ENCODE peak calls at places on chromosome 16, in four cellular contexts. Y is uterus, B is fibroblast of villous mesenchyme, E is heart right ventricle. H is an unnamed sample.
A peak's percentile ranks its signal among the peaks of the same experiment; 100 is the strongest.

GRCh38 chr16:106623-107324 is 28.7 kb downstream of the MPG start:
- DNase-seq in Y (peak; percentile 65), B (peak; percentile 84), E (peak; percentile 53), H (no peak)

GRCh38 chr16:934178-934577 is 36.6 kb downstream of the LMF1 start:
- DNase-seq in Y (no peak), B (no peak), E (no peak), H (no peak)

GRCh38 chr16:3841729-3842508 is 38.6 kb downstream of the CREBBP start:
- DNase-seq in Y (no peak), B (no peak), E (no peak), H (no peak)

GRCh38 chr16:81987706-81988105 is 23.6 kb downstream of the SDR42E1 start:
- DNase-seq in Y (no peak), B (no peak), E (no peak), H (no peak)

GRCh38 chr16:82027629-82028035 is 7.4 kb upstream of the HSD17B2 start:
- DNase-seq in Y (no peak), B (no peak), E (no peak), H (no peak)

GRCh38 chr16:57253410-57253927 is 8.4 kb downstream of the ARL2BP start:
- DNase-seq in Y (no peak), B (no peak), E (no peak), H (no peak)

GRCh38 chr16:57700801-57701551 is 6.4 kb downstream of the DRC7 start:
- DNase-seq in Y (no peak), B (peak; percentile 12), E (no peak), H (no peak)

GRCh38 chr16:15752717-15753488 is 102.9 kb downstream of the NDE1 start:
- DNase-seq in Y (no peak), B (no peak), E (no peak), H (no peak)

GRCh38 chr16:70746708-70747424 is 54.1 kb downstream of the VAC14 start:
- DNase-seq in Y (peak; percentile 93), B (peak; percentile 96), E (peak; percentile 79), H (no peak)

DNA sequence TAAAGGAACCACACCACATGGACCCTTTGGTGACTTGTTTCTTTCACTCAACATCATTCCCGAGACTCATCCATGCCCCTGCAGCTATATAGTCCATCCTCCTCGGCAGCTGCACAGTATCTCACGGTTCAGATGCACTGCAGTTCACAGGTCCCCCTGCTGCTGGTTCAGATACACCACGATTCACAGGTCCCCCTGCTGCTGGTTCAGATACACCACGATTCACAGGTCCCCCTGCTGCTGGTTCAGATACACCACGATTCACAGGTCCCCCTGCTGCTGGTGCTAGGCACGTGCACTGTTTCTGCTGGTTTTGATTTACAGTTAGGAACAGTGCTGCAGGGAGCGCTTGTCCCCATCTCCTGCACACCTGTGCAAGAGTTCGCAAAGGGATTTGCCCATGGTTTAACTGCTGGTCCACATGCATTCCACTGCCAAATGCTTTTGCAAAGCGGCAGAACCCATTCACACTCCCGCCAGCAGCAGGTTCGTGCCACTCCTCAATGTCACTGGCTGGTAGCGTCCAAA is 3.8 kb downstream of the HSDL1 start:
- DNase-seq in Y (no peak), B (no peak), E (no peak), H (no peak)
- TF ChIP-seq CTCF in Y (no peak), B (no peak), E (no peak), H (no peak)

DNA sequence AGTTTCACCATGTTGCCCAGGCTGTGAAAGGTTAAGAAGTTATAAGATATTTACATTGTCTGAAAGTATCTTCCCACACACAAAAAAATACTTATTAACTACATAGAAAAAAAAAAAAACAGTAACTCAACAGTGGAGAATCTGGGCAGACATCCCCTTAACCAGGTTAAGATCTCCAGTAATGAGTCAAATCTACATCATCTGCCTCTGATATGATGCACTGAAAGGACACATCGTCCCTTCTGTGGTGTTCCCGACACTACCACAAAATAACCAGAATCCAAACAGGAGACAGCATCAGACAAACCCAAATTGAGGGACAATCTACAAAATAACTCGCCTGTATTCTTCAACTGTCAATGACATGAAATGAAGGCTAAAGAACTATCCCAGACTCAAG is 40.0 kb downstream of the CMTM4 start:
- DNase-seq in Y (no peak), B (no peak), E (no peak), H (no peak)
- TF ChIP-seq CTCF in Y (no peak), B (no peak), E (no peak), H (no peak)

DNA sequence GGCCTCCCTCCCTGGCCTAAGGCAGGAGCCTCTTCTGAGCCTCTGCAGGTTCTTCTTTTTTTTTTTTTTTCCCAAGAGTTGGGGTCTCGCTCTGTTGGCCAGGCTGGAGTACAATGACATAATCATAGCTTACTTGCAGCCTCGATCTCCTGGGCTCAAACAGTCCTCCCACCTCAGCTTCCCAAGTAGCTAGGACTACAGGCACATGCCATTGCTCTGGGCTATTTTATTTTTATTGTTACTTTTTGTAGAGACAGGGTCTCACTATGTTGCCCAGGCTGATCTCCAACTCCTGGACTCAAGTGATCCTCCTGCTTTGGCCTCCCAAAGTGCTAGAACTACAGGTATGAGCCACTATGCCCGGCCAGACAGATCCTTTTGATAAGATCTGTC is 32.6 kb downstream of the SBK1 start:
- DNase-seq in Y (no peak), B (no peak), E (no peak), H (no peak)
- TF ChIP-seq CTCF in Y (no peak), B (no peak), E (no peak), H (no peak)

GRCh38 chr16:2701713-2702437 is 18.1 kb downstream of the PRSS27 start:
- DNase-seq in Y (no peak), B (no peak), E (no peak), H (no peak)
- TF ChIP-seq CTCF in Y (no peak), B (no peak), E (no peak), H (no peak)

GRCh38 chr16:47448830-47449575 is 11.9 kb downstream of the ITFG1 start:
- DNase-seq in Y (no peak), B (no peak), E (no peak), H (no peak)
- TF ChIP-seq CTCF in Y (no peak), B (no peak), E (no peak), H (no peak)

DNA sequence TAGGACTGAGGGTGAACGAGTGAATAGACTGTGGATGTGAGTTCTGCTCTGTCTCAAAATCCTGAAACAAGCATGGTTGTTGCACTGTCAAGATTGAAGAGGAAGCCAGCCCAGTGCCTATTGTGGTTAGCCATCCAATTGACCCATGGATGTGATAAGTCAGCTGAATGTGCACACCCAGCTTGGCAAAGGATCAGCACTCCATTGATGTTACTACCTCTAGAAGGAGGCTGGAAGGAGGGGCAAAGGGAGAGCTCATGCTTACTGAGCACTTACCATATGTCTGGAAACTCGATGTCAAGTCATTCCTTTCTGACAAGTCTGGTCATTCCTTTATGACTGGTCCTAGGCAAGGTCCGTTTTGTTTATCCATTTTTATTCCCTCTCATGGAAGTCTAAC is 4.4 kb downstream of the TMEM114 start:
- DNase-seq in Y (no peak), B (no peak), E (no peak), H (no peak)
- TF ChIP-seq CTCF in Y (no peak), B (no peak), E (no peak), H (no peak)

GRCh38 chr16:30082545-30083090 is 6.8 kb downstream of the PPP4C start:
- DNase-seq in Y (no peak), B (no peak), E (no peak), H (no peak)
- TF ChIP-seq CTCF in Y (no peak), B (no peak), E (no peak), H (no peak)

GRCh38 chr16:49838639-49839461 is 17.1 kb downstream of the ZNF423 start:
- DNase-seq in Y (no peak), B (no peak), E (no peak), H (no peak)

GRCh38 chr16:49836668-49837067 is 19.2 kb downstream of the ZNF423 start:
- DNase-seq in Y (no peak), B (no peak), E (no peak), H (no peak)

GRCh38 chr16:49839462-49839825 is 16.5 kb downstream of the ZNF423 start:
- DNase-seq in Y (no peak), B (no peak), E (no peak), H (no peak)

GRCh38 chr16:49837673-49838360 is 18.1 kb downstream of the ZNF423 start:
- DNase-seq in Y (no peak), B (no peak), E (no peak), H (no peak)

DNA sequence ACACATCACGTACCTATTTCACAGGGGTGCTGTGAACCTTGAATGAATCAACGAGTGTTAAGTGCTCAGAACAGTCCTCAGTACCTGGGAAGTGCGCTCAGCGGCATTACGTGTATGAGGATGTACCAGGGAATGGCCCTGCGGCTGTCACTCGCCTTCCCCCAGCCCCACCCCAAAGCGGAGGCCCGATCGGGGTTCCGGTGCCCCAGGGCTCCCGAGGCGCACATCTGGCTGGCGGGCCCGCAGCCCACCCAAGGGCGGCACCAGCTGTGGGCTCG is 17.6 kb downstream of the ZNF423 start:
- DNase-seq in Y (no peak), B (no peak), E (no peak), H (no peak)
- TF ChIP-seq CTCF in Y (no peak), B (no peak), E (no peak), H (no peak)

DNA sequence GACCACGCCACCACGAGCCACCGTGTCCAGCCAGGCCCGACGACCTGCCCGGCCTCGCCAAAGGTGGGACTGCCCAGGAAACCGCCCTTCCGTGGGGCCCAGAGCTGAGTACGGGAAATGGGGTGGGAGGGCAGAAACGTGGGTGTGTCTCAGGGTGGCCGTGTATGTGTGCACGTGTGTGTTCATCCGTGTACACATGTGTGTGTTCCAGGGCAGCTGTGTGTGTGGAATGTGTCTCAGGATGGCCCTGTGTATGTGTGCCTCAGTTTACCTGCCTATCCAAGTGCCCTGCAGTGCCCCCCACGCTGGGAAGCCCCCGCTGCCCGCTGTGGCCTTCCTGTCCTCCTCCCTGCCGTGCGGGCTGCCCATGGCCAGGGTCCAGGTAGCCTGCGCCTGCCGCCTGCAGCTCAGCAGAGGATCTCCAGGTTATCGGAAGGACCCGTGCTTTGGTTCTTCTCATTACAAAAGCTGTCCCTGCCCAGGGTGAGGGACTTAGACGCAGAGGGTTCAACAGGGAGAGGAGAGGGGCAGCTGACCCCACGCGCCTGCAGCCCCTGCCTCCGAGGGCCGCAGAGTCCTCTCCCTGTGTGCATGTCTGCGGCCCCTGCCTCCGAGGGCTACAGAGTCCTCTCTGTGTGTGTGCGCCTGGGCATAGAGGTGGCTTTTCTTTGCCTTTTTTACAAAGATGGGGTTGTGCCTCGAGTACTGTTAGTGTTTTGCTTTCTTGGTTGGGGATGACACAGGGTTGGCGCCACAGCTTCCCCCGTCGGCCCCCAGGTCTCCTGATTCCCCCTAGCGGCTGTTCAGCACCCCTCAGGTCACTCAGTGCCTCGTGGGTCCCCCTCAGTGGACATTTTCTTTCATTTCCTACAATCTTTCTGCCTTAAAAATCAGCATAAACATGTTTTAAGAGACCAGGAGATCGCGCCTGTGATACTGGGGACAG is 23.6 kb downstream of the ZNF469 start:
- DNase-seq in Y (no peak), B (no peak), E (no peak), H (no peak)
- TF ChIP-seq CTCF in Y (no peak), B (peak; percentile 8), E (no peak), H (no peak)